ENCODE peak calls at places on chromosomes 7 and 10, in nine cellular contexts. F is hepatocyte, I is GM23248, M is SK-N-SH, J is MM.1S, Z is HCT116, Q is neural progenitor cell, A is PC-3, R is OCI-LY7. V is an unnamed sample.
A peak's percentile ranks its signal among the peaks of the same experiment; 100 is the strongest.

GRCh38 chr7:127231415-127231814 is 21.3 kb downstream of the GRM8 start:
- DNase-seq in F (no peak), I (no peak), M (no peak), J (no peak), Z (no peak), Q (no peak), A (no peak), R (no peak), V (no peak)

GRCh38 chr10:52679117-52679516 is 93.5 kb downstream of the MBL2 start:
- DNase-seq in F (no peak), I (no peak), M (no peak), J (peak; percentile 17), Z (no peak), Q (no peak), A (no peak), R (no peak), V (no peak)

GRCh38 chr10:70579234-70580002 is 23.1 kb downstream of the PRF1 start:
- DNase-seq in F (no peak), I (no peak), M (no peak), J (peak; percentile 82), Z (peak; percentile 48), Q (no peak), A (peak; percentile 33), R (no peak), V (no peak)

GRCh38 chr10:104441601-104442000 is 88.0 kb downstream of the CFAP58 start:
- DNase-seq in F (peak; percentile 23), I (peak; percentile 95), M (no peak), J (no peak), Z (no peak), Q (no peak), A (peak; percentile 9), R (no peak), V (no peak)

GRCh38 chr10:49057481-49057880 is 57.8 kb downstream of the VSTM4 start:
- DNase-seq in F (no peak), I (no peak), M (no peak), J (no peak), Z (no peak), Q (no peak), A (no peak), R (no peak), V (no peak)

GRCh38 chr7:20113423-20114027 is 103.7 kb downstream of the MACC1 start:
- DNase-seq in F (no peak), I (no peak), M (no peak), J (peak; percentile 49), Z (no peak), Q (no peak), A (no peak), R (peak; percentile 67), V (no peak)

GRCh38 chr10:82266438-82266837 is 391.4 kb downstream of the NRG3 start:
- DNase-seq in F (peak; percentile 18), I (peak; percentile 1), M (no peak), J (no peak), Z (no peak), Q (no peak), A (no peak), R (no peak), V (no peak)

GRCh38 chr10:15543994-15544393 is 172.9 kb upstream of the FAM171A1 start:
- DNase-seq in F (no peak), I (no peak), M (no peak), J (no peak), Z (no peak), Q (no peak), A (no peak), R (no peak), V (no peak)

GRCh38 chr10:112314822-112315474 is 31.7 kb downstream of the TECTB start:
- DNase-seq in F (peak; percentile 91), I (peak; percentile 84), M (peak; percentile 76), J (peak; percentile 72), Z (peak; percentile 72), Q (peak; percentile 89), A (peak; percentile 76), R (peak; percentile 73), V (peak; percentile 85)

GRCh38 chr7:84231157-84231556 is 36.6 kb upstream of the SEMA3A start:
- DNase-seq in F (no peak), I (peak; percentile 70), M (no peak), J (no peak), Z (no peak), Q (no peak), A (no peak), R (no peak), V (no peak)

GRCh38 chr7:84232653-84233052 is 38.1 kb upstream of the SEMA3A start:
- DNase-seq in F (no peak), I (peak; percentile 62), M (no peak), J (no peak), Z (no peak), Q (peak; percentile 5), A (peak; percentile 46), R (no peak), V (peak; percentile 52)

GRCh38 chr7:84236398-84236797 is 41.8 kb upstream of the SEMA3A start:
- DNase-seq in F (no peak), I (peak; percentile 73), M (no peak), J (no peak), Z (no peak), Q (no peak), A (peak; percentile 76), R (no peak), V (no peak)

GRCh38 chr7:84228526-84228925 is 33.9 kb upstream of the SEMA3A start:
- DNase-seq in F (no peak), I (no peak), M (no peak), J (no peak), Z (no peak), Q (peak; percentile 78), A (no peak), R (no peak), V (peak; percentile 90)

GRCh38 chr7:84230491-84230890 is 35.9 kb upstream of the SEMA3A start:
- DNase-seq in F (no peak), I (no peak), M (no peak), J (no peak), Z (no peak), Q (no peak), A (no peak), R (no peak), V (no peak)
- TF ChIP-seq EZH2phosphoT487 in F (no peak), I (no peak), M (no peak), J (no peak), Z (no peak), Q (no peak), A (no peak), R (no peak), V (no peak)

GRCh38 chr10:63618552-63618951 is 97.4 kb downstream of the REEP3 start:
- DNase-seq in F (no peak), I (no peak), M (no peak), J (no peak), Z (no peak), Q (no peak), A (no peak), R (no peak), V (no peak)

GRCh38 chr10:63608511-63608910 is 87.3 kb downstream of the REEP3 start:
- DNase-seq in F (no peak), I (no peak), M (no peak), J (no peak), Z (no peak), Q (no peak), A (no peak), R (no peak), V (no peak)

GRCh38 chr10:63611078-63611477 is 89.9 kb downstream of the REEP3 start:
- DNase-seq in F (no peak), I (peak; percentile 71), M (no peak), J (no peak), Z (no peak), Q (no peak), A (peak; percentile 64), R (no peak), V (no peak)

DNA sequence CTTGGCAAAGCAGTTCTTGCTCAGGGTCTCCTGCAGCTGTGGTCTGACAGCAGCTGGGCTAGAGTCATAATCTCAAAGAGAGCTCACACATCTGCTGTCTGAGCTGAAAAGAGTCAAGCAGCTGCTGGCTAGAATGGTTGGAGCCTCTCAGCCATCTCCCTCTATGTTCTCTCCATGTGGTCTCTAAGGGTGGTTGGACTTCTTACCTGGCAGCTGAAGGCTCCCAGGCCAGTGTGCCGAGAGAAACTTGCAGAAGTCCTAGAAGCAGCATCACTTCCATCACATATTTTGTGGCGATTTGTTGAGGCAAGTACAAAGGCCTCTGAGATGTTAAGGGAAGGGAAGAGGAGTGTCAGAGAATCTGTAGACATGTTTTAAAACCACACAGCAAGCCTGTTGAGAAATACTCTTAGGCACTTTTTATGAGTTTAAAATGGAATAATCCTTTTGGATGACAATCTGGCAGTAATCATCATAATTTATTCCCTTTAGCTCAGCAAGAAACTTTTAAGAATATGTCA is 93.2 kb downstream of the REEP3 start:
- DNase-seq in F (no peak), I (peak; percentile 44), M (peak; percentile 33), J (no peak), Z (no peak), Q (no peak), A (no peak), R (no peak), V (no peak)
- TF ChIP-seq EZH2phosphoT487 in F (no peak), I (no peak), M (no peak), J (no peak), Z (no peak), Q (no peak), A (no peak), R (no peak), V (no peak)

GRCh38 chr7:157117796-157118195 is 20.9 kb upstream of the UBE3C start:
- DNase-seq in F (no peak), I (no peak), M (no peak), J (no peak), Z (no peak), Q (no peak), A (no peak), R (no peak), V (no peak)
- TF ChIP-seq EZH2phosphoT487 in F (no peak), I (no peak), M (no peak), J (no peak), Z (no peak), Q (no peak), A (no peak), R (no peak), V (no peak)

GRCh38 chr7:46745700-46746090 is 824.6 kb upstream of the IGFBP3 start:
- DNase-seq in F (no peak), I (peak; percentile 36), M (no peak), J (no peak), Z (no peak), Q (no peak), A (peak; percentile 2), R (no peak), V (no peak)
- TF ChIP-seq EZH2phosphoT487 in F (no peak), I (no peak), M (no peak), J (no peak), Z (no peak), Q (no peak), A (no peak), R (no peak), V (no peak)

DNA sequence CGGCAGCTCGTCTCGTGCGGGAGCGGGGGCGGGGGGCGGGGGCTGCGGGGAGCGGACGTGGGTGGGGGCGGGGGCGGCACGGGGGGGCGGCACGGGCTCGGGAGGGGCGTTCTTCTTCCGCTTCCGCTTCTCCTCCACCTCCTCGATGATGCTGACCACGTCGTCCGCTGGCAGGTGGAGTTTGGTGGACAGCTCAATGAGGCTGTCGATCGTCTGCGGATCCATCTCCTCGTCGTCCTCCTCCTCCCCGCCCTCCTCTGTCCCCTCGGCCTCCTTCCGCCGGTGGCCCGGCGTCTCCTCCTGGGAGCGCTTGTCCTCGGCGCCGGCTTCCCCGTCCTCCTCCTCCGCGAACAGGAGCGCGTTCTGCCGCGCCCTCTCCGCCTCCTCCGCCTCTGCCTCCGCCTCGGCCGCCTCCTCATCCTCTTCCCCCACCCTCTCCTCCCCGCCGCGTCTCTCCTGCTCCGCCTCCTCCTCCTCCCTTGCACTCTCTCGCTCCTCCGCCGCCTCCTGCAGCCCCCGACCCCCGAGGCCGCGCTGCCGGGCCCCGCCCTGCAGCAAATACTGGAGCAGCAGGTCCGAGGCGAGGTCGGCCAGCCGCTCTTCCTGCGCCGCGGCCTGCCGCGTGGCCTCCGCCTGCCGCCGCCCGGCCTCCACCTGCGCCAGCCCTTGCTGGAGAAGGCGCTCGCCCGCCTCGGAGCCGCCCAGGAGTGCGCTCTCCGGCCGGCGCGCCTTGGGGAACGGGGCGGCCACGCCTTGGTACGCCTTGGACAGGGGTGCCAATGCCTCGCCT is 1.9 kb downstream of the VGF start:
- DNase-seq in F (no peak), I (peak; percentile 30), M (peak; percentile 88), J (no peak), Z (peak; percentile 73), Q (peak; percentile 63), A (peak; percentile 47), R (no peak), V (peak; percentile 72)
- TF ChIP-seq EZH2phosphoT487 in F (no peak), I (no peak), M (no peak), J (no peak), Z (no peak), Q (no peak), A (no peak), R (no peak), V (no peak)